ENCODE peak calls at places on chromosome 11, in four cellular contexts. Q, B, K and J are unnamed samples.

GRCh38 chr11:110186456-110186855 is 93.3 kb downstream of the ZC3H12C start:
- DNase-seq in Q (no peak), B (no peak), K (no peak), J (no peak)

GRCh38 chr11:62919898-62920640 is 1.1 kb downstream of the CHRM1 start:
- DNase-seq in Q (no peak), B (no peak), K (no peak), J (no peak)

GRCh38 chr11:68373810-68374501 is 61.6 kb downstream of the LRP5 start:
- DNase-seq in Q (no peak), B (no peak), K (no peak), J (no peak)

GRCh38 chr11:92728628-92729027 is 240.8 kb upstream of the MTNR1B start:
- DNase-seq in Q (no peak), B (no peak), K (no peak), J (no peak)

GRCh38 chr11:64461081-64461480 is 102.1 kb downstream of the RPS6KA4 start:
- DNase-seq in Q (no peak), B (no peak), K (no peak), J (no peak)

GRCh38 chr11:34468209-34468841 is 29.6 kb downstream of the CAT start:
- DNase-seq in Q (peak), B (peak), K (no peak), J (peak)

GRCh38 chr11:7595016-7595869 is 78.1 kb downstream of the CYB5R2 start:
- DNase-seq in Q (no peak), B (no peak), K (no peak), J (no peak)

GRCh38 chr11:60872952-60873524 is 5.7 kb downstream of the ZP1 start:
- DNase-seq in Q (no peak), B (peak), K (no peak), J (peak)

GRCh38 chr11:5922749-5923426 is 19.2 kb upstream of the OR56A3 start:
- DNase-seq in Q (no peak), B (peak), K (no peak), J (no peak)